ENCODE peak calls at places on chromosomes 11 and 22, in nine cellular contexts. P is AG04449, L is uterus, Q is BJ, W is astrocyte of the spinal cord, X is GM23338, H is right lobe of liver, K is fibroblast of lung, N is cardiac fibroblast. M is an unnamed sample.

GRCh38 chr11:123577081-123577598 is 77.3 kb downstream of the SCN3B start:
- DNase-seq in P (no peak), W (peak), K (peak), N (peak), H (peak), Q (no peak), X (peak), L (peak), M (peak)

GRCh38 chr11:3949132-3949531 is 93.7 kb downstream of the STIM1 start:
- DNase-seq in Q (no peak), P (no peak), L (no peak), X (no peak), N (no peak), W (no peak), K (no peak), H (no peak), M (no peak)

GRCh38 chr11:4626207-4627105 is 10.8 kb upstream of the OR51D1 start:
- DNase-seq in L (peak), P (peak), N (peak), K (peak), W (peak), H (peak), X (peak), Q (no peak), M (peak)

GRCh38 chr11:122937978-122938377 is 43.7 kb downstream of the BSX start:
- DNase-seq in H (no peak), N (no peak), X (no peak), Q (no peak), W (no peak), P (no peak), L (no peak), K (no peak), M (no peak)

GRCh38 chr11:22392561-22392960 is 54.4 kb downstream of the SLC17A6 start:
- DNase-seq in L (no peak), H (no peak), N (peak), W (no peak), Q (no peak), P (no peak), X (no peak), K (no peak), M (no peak)

GRCh38 chr11:86632499-86633269 is 39.7 kb downstream of the ME3 start:
- DNase-seq in Q (peak), W (peak), K (peak), P (peak), N (peak), X (peak), L (no peak), H (no peak), M (peak)

GRCh38 chr11:21411114-21411513 is 741.7 kb downstream of the NELL1 start:
- DNase-seq in H (no peak), L (no peak), K (no peak), W (no peak), Q (no peak), X (no peak), N (no peak), P (no peak), M (no peak)

GRCh38 chr22:48639896-48640732 is 1187.6 kb downstream of the BRD1 start:
- DNase-seq in L (no peak), K (no peak), H (no peak), Q (no peak), P (no peak), W (no peak), N (no peak), X (no peak), M (no peak)

GRCh38 chr22:25353516-25354445 is 134.3 kb downstream of the CRYBB2 start:
- DNase-seq in X (no peak), N (no peak), W (no peak), H (peak), P (no peak), Q (no peak), K (no peak), L (no peak), M (no peak)

GRCh38 chr11:12139144-12139881 is 28.9 kb downstream of the MICAL2 start:
- DNase-seq in K (peak), N (peak), X (no peak), P (peak), H (no peak), Q (no peak), W (peak), L (peak), M (peak)

GRCh38 chr11:79616392-79616831 is 175.6 kb upstream of the TENM4 start:
- DNase-seq in N (no peak), L (no peak), P (no peak), Q (no peak), H (no peak), W (no peak), K (no peak), X (no peak), M (no peak)
- TF ChIP-seq CTCF in N (no peak), L (no peak), P (no peak), Q (no peak), H (no peak), W (no peak), K (no peak), X (no peak), M (no peak)

GRCh38 chr11:65947133-65947532 is 1.9 kb downstream of the TSGA10IP start:
- DNase-seq in X (peak), N (no peak), W (no peak), P (no peak), K (no peak), H (no peak), Q (no peak), L (no peak), M (no peak)

GRCh38 chr11:65945430-65945911 is at the start of gene TSGA10IP:
- DNase-seq in H (no peak), W (no peak), X (peak), Q (no peak), K (no peak), P (no peak), N (no peak), L (no peak), M (no peak)

GRCh38 chr11:65946655-65947054 is 1.4 kb downstream of the TSGA10IP start:
- DNase-seq in P (no peak), W (no peak), X (no peak), Q (no peak), K (no peak), H (no peak), L (no peak), N (no peak), M (no peak)

GRCh38 chr11:65944767-65945166 is 513 bp upstream of the TSGA10IP start:
- DNase-seq in K (no peak), H (no peak), L (no peak), Q (no peak), X (no peak), N (no peak), P (no peak), W (no peak), M (no peak)

DNA sequence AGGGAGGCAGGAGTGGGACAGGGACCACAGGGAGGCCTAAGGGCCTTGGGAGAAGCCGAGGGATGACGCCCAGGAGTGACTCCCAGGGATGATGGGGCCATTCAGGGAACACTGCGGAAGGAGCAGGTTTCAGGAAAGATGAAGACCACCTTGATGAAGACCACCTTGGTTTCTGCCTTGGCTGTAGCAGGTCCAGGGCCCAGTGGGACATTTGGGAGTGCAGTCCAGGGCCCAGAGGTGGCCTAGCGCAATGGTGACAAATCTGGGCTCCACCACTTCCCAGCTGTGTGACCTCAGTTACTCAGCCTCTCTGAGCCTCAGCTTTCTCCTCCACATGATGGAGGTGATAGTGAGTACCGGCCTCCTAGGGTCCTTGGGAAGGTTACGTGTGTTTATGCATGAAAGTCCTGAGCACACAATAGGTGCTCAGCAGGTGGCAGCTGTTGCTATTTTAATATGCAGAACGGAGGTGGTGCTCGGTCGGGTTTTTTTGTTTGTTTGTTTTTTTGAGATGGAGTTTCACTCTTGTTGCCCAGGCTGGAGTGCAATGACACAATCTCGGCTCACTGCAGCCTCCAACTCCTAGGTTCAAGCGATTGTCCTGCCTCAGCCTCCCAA is 770 bp downstream of the TSGA10IP start:
- DNase-seq in L (no peak), N (no peak), X (peak), P (no peak), H (no peak), K (no peak), W (no peak), Q (no peak), M (no peak)
- H3K4me3 ChIP-seq in L (no peak), N (no peak), X (peak), P (no peak), H (no peak), K (no peak), W (no peak), Q (no peak), M (no peak)

GRCh38 chr11:84522331-84522730 is 1104.8 kb downstream of the DLG2 start:
- DNase-seq in P (no peak), K (no peak), X (no peak), Q (no peak), N (peak), H (no peak), L (no peak), W (peak), M (no peak)

GRCh38 chr11:84526250-84526649 is 1100.9 kb downstream of the DLG2 start:
- DNase-seq in K (no peak), W (no peak), Q (no peak), P (no peak), L (no peak), N (no peak), X (peak), H (no peak), M (no peak)

GRCh38 chr11:84518601-84519183 is 1108.5 kb downstream of the DLG2 start:
- DNase-seq in Q (no peak), L (no peak), W (no peak), P (no peak), H (no peak), X (no peak), N (no peak), K (no peak), M (no peak)

GRCh38 chr11:84524422-84525051 is 1102.6 kb downstream of the DLG2 start:
- DNase-seq in N (peak), L (no peak), Q (no peak), H (no peak), W (peak), K (peak), X (peak), P (no peak), M (no peak)
- TF ChIP-seq CTCF in N (peak), L (peak), Q (peak), H (peak), W (peak), K (peak), X (peak), P (peak), M (peak)

GRCh38 chr11:47355283-47356128 is 3.0 kb upstream of the MYBPC3 start:
- DNase-seq in X (peak), N (peak), P (peak), L (peak), Q (peak), K (peak), W (peak), H (peak), M (peak)

GRCh38 chr11:47356998-47357329 is 4.5 kb upstream of the MYBPC3 start:
- DNase-seq in P (no peak), W (no peak), X (no peak), H (no peak), L (no peak), K (no peak), Q (no peak), N (no peak), M (no peak)

GRCh38 chr11:47353978-47354774 is 1.7 kb upstream of the MYBPC3 start:
- DNase-seq in K (no peak), Q (no peak), N (no peak), W (no peak), L (no peak), H (no peak), X (no peak), P (no peak), M (no peak)

GRCh38 chr11:47356129-47356997 is 3.9 kb upstream of the MYBPC3 start:
- DNase-seq in H (no peak), P (no peak), W (no peak), L (no peak), X (no peak), Q (no peak), K (no peak), N (no peak), M (no peak)

GRCh38 chr11:47354913-47355282 is 2.4 kb upstream of the MYBPC3 start:
- DNase-seq in W (no peak), K (peak), N (no peak), H (no peak), L (no peak), X (peak), Q (no peak), P (no peak), M (no peak)
- H3K4me3 ChIP-seq in W (peak), K (no peak), N (peak), H (peak), L (peak), X (peak), Q (peak), P (peak), M (peak)

GRCh38 chr11:73598719-73599379 is 937 bp upstream of the FAM168A start:
- DNase-seq in H (no peak), K (no peak), W (no peak), X (no peak), N (no peak), P (no peak), L (no peak), Q (no peak), M (no peak)

GRCh38 chr11:73592640-73593039 is 5.3 kb downstream of the FAM168A start:
- DNase-seq in K (no peak), Q (no peak), H (no peak), L (no peak), N (no peak), P (no peak), W (no peak), X (no peak), M (no peak)

GRCh38 chr11:73597340-73597955 is 464 bp downstream of the FAM168A start:
- DNase-seq in K (no peak), L (no peak), Q (no peak), H (no peak), X (peak), P (no peak), W (no peak), N (no peak), M (no peak)

GRCh38 chr11:73596547-73596946 is 1.4 kb downstream of the FAM168A start:
- DNase-seq in N (no peak), X (no peak), L (no peak), H (no peak), P (no peak), K (no peak), W (no peak), Q (no peak), M (no peak)

GRCh38 chr11:73597956-73598718 is at the start of gene FAM168A:
- DNase-seq in N (peak), Q (peak), W (peak), P (peak), L (peak), K (peak), X (peak), H (peak), M (peak)
- TF ChIP-seq CTCF in N (peak), Q (no peak), W (no peak), P (peak), L (no peak), K (no peak), X (no peak), H (peak), M (peak)

GRCh38 chr11:63837027-63837688 is 1.8 kb upstream of the MARK2 start:
- DNase-seq in K (peak), H (peak), N (peak), X (peak), L (peak), Q (no peak), P (no peak), W (peak), M (peak)

GRCh38 chr11:63839508-63840355 is 822 bp downstream of the MARK2 start:
- DNase-seq in N (peak), L (peak), Q (no peak), K (no peak), P (no peak), H (peak), W (no peak), X (peak), M (no peak)

GRCh38 chr11:63838682-63839507 is at the start of gene MARK2:
- DNase-seq in X (peak), H (peak), K (peak), Q (peak), W (peak), N (peak), P (peak), L (peak), M (peak)

GRCh38 chr11:63837719-63838118 is 1.2 kb upstream of the MARK2 start:
- DNase-seq in N (no peak), K (no peak), X (no peak), H (no peak), P (no peak), L (no peak), Q (no peak), W (no peak), M (no peak)

DNA sequence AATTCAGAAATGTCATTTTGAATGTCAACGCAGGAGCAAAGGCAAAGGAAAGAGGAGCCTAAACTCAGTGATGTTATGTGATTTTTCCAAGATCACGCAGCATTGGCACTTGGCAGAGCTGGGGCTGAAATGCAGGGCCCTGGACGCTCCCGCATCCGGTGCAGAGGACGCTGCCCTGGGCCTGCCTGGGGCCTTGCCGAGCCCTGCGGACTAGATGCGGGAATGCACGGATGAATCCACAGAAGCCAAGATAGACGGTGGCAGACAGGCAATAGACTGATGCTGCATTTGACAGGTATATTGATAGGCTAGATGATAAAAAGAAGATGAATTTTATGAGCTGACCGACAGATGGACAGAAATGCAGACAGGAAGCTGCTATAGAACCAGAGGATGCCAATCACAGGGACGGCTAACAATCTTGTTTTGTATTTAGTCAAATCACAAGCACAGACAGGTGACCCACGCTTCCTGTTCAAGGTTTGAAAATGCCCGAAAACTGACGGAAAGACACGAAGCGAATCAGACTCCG is 694 bp upstream of the MARK2 start:
- DNase-seq in K (no peak), L (peak), X (no peak), W (no peak), P (no peak), H (peak), N (no peak), Q (no peak), M (no peak)
- H3K4me3 ChIP-seq in K (peak), L (peak), X (peak), W (peak), P (peak), H (peak), N (peak), Q (peak), M (peak)

DNA sequence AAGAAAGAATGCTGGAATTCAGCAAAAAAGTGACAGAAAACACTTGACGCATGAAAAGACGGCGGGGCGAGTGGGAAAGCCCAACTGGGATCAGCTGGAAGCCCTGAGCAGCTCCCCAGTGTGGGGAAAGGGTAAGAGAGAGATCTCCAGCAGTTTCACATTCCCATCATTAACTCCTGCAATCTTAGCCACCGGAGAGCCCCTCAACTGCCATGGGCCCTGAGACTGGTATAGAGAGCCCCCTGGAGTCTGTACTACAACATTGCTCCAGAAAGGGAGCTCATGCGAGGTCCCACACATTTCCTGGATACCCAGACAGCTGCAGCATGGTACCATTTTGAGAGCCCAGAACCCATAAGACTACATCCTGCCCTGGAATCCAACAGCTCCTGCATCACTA is 31.1 kb downstream of the MRGPRX4 start:
- DNase-seq in K (peak), W (peak), Q (no peak), H (no peak), X (peak), N (peak), L (no peak), P (no peak), M (peak)
- TF ChIP-seq CTCF in K (peak), W (peak), Q (peak), H (peak), X (peak), N (peak), L (no peak), P (peak), M (peak)

DNA sequence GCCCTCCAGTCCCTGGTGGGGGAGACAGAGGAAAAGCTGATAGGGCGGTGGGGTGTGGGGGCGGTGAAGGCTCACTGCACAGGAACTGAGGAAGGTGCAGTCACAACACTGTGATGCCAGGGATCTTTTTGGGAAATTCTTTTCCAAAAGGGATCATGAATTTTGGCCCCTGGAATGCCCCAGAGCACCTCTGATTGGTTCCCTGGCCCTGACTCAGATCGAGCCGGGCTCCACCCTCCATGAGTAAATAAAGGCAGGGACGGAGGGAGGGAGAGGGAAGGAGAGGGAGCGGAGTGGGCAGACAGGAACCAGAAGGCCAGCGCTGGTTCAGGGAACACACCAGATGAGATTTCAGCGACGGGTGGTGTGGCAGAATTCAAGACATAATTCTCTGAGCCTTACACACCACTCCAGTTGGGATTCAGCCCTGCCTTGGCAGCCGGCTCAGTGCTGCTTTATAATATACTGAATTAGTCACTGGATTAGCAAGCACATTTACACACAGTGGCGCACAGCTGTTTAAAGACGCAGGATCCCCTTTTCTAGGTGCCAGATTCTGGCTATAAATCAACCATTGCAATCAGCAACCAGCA is 80.3 kb downstream of the ETS1 start:
- DNase-seq in X (peak), L (peak), P (peak), H (peak), K (peak), Q (peak), W (peak), N (peak), M (peak)
- H3K4me3 ChIP-seq in X (no peak), L (no peak), P (peak), H (peak), K (no peak), Q (peak), W (peak), N (peak), M (peak)

DNA sequence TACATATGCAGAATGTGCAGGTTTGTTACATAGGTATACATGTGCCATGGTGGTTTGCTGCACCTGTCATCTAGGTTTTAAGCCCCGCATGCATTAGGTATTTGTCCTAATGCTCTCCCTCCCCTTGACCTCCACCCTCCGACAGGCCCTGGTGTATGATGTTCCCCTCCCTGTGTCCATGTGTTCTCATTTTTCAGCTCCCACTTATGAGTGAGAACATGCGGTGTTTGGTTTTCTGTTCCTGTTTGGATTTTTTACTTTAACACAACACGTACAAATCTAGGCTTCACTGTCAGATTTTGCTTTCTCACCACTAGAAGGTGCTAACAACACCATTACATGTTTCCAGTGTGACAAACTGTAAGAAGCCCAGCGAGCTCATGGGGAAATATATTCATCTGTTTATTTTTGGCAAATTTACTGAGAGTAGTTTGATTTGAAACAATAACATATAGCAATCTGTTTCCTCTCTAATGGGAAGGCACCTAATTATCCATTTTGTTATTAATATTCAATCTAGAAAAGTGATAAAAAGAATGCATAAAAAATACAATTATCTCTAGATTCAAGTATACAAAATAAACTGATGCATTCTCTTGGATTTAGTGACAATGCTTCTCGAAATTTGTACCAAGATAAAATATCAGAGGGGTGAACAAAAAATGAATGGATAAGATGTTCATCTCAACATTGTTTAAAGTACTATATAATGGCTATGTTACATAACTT is 23.2 kb upstream of the BIRC3 start:
- DNase-seq in N (peak), Q (no peak), K (peak), L (no peak), X (peak), H (no peak), P (no peak), W (peak), M (peak)
- TF ChIP-seq CTCF in N (peak), Q (peak), K (peak), L (peak), X (peak), H (peak), P (peak), W (peak), M (peak)